ENCODE peak calls at places on chromosomes 11 and 22, in six cellular contexts. B is BE2C, O is HFF-Myc, D is bronchial epithelial cell, V is T-helper 1 cell, X is H9. W is an unnamed sample.

GRCh38 chr11:72222106-72222891 is 2.3 kb upstream of the INPPL1 start:
- DNase-seq in D (no peak), B (no peak), X (peak; percentile 41), O (no peak), V (no peak), W (peak; percentile 18)

GRCh38 chr11:10305262-10305963 is 540 bp downstream of the ADM start:
- DNase-seq in B (peak; percentile 51), X (peak; percentile 55), O (no peak), D (no peak), V (peak; percentile 9), W (peak; percentile 49)

GRCh38 chr11:30505603-30506002 is 80.5 kb downstream of the MPPED2 start:
- DNase-seq in X (no peak), O (no peak), B (no peak), V (no peak), D (no peak), W (no peak)

GRCh38 chr11:87137711-87138110 is 100.0 kb downstream of the TMEM135 start:
- DNase-seq in D (no peak), V (no peak), X (no peak), B (no peak), O (peak; percentile 64), W (no peak)

GRCh38 chr11:1751521-1751921 is 1.1 kb upstream of the IFITM10 start:
- DNase-seq in B (no peak), O (no peak), D (no peak), V (no peak), X (no peak), W (no peak)

GRCh38 chr11:64007629-64008282 is 21.5 kb downstream of the OTUB1 start:
- DNase-seq in O (no peak), B (peak; percentile 60), V (no peak), D (no peak), X (peak; percentile 77), W (peak; percentile 91)

GRCh38 chr11:121449626-121450025 is 2.5 kb upstream of the SORL1 start:
- DNase-seq in B (no peak), X (no peak), V (no peak), D (no peak), O (no peak), W (no peak)

GRCh38 chr11:130400793-130401483 is 27.5 kb downstream of the ADAMTS8 start:
- DNase-seq in D (peak; percentile 18), X (no peak), V (no peak), O (no peak), B (no peak), W (no peak)

GRCh38 chr11:104870910-104871309 is 27.4 kb downstream of the CASP12 start:
- DNase-seq in D (no peak), O (no peak), B (no peak), X (no peak), V (no peak), W (no peak)

GRCh38 chr11:63532150-63532549 is 4.5 kb upstream of the PLAAT4 start:
- DNase-seq in V (no peak), X (no peak), O (no peak), B (no peak), D (no peak), W (no peak)

GRCh38 chr11:65576867-65577755 is 1.3 kb downstream of the EHBP1L1 start:
- DNase-seq in V (no peak), B (no peak), X (no peak), D (peak; percentile 84), O (no peak), W (peak; percentile 78)

GRCh38 chr11:7575841-7576451 is 62.1 kb downstream of the PPFIBP2 start:
- DNase-seq in D (peak; percentile 44), O (no peak), B (no peak), V (no peak), X (peak; percentile 43), W (peak; percentile 74)

GRCh38 chr11:75301131-75301530 is 50.3 kb downstream of the ARRB1 start:
- DNase-seq in D (no peak), V (no peak), B (no peak), O (no peak), X (no peak), W (no peak)

GRCh38 chr11:64516226-64516625 is 74.8 kb upstream of the SLC22A12 start:
- DNase-seq in B (no peak), V (no peak), X (peak; percentile 52), O (no peak), D (no peak), W (no peak)

GRCh38 chr11:36703055-36703404 is 105.0 kb upstream of the RAG2 start:
- DNase-seq in X (no peak), O (no peak), B (no peak), D (no peak), V (no peak), W (no peak)

GRCh38 chr11:13329670-13330401 is 52.2 kb downstream of the BMAL1 start:
- DNase-seq in B (peak; percentile 43), O (no peak), D (peak; percentile 72), X (no peak), V (no peak), W (peak; percentile 41)

GRCh38 chr11:117045956-117046355 is 52.3 kb downstream of the SIK3 start:
- DNase-seq in B (no peak), X (no peak), O (no peak), D (peak; percentile 79), V (no peak), W (no peak)

GRCh38 chr11:69641681-69642548 is 959 bp downstream of the CCND1 start:
- DNase-seq in B (no peak), X (peak; percentile 30), V (no peak), D (no peak), O (no peak), W (no peak)

GRCh38 chr11:20102393-20102792 is 57.9 kb downstream of the DBX1 start:
- DNase-seq in D (no peak), V (no peak), B (no peak), O (no peak), X (no peak), W (no peak)

GRCh38 chr11:43992834-43993637 is 50.6 kb downstream of the C11orf96 start:
- DNase-seq in X (no peak), D (no peak), B (no peak), O (no peak), V (no peak), W (no peak)

GRCh38 chr22:20514658-20515406 is 7.4 kb downstream of the MED15 start:
- DNase-seq in O (no peak), B (no peak), D (peak; percentile 97), V (no peak), X (no peak), W (no peak)

GRCh38 chr11:46463701-46464100 is 72.1 kb upstream of the CHRM4 start:
- DNase-seq in V (no peak), B (no peak), X (no peak), D (no peak), O (no peak), W (no peak)

GRCh38 chr11:2458321-2458720 is 13.5 kb downstream of the KCNQ1 start:
- DNase-seq in O (no peak), X (no peak), D (no peak), V (no peak), B (no peak), W (no peak)

GRCh38 chr11:77101043-77101537 is 1.6 kb upstream of the OMP start:
- DNase-seq in D (peak; percentile 17), O (no peak), B (peak; percentile 29), V (no peak), X (no peak), W (no peak)